ENCODE peak calls at places on chromosomes 13 and 19, in four cellular contexts. One of them, this sample, is unnamed. For H3K27me3, the result is how much of the 10 kb centered on the place peaks cover.

GRCh38 chr13:49240017-49240416 is 7.7 kb upstream of the CDADC1 start:
- DNase-seq in tibial nerve: no peak
- DNase-seq in prostate gland: no peak
- DNase-seq in fibroblast of lung: peak
- DNase-seq in this sample: peak

GRCh38 chr19:8697671-8698432 is 743 bp downstream of the ACTL9 start:
- DNase-seq in tibial nerve: no peak
- DNase-seq in fibroblast of lung: no peak
- DNase-seq in prostate gland: no peak
- DNase-seq in this sample: peak

GRCh38 chr19:13163609-13164364 is 13.6 kb downstream of the IER2 start:
- DNase-seq in prostate gland: peak
- DNase-seq in tibial nerve: peak
- DNase-seq in fibroblast of lung: peak
- DNase-seq in this sample: peak

GRCh38 chr19:45632468-45633196 is 6.6 kb downstream of the EML2 start:
- DNase-seq in fibroblast of lung: peak
- DNase-seq in tibial nerve: peak
- DNase-seq in prostate gland: peak
- DNase-seq in this sample: peak

GRCh38 chr19:57280913-57281425 is 684 bp downstream of the ZNF460 start:
- DNase-seq in fibroblast of lung: peak
- DNase-seq in prostate gland: no peak
- DNase-seq in tibial nerve: no peak
- DNase-seq in this sample: no peak

GRCh38 chr19:47057328-47057727 is 8.9 kb upstream of the TMEM160 start:
- DNase-seq in tibial nerve: no peak
- DNase-seq in prostate gland: no peak
- DNase-seq in fibroblast of lung: no peak
- DNase-seq in this sample: no peak

GRCh38 chr13:42615691-42616090 is 41.7 kb downstream of the TNFSF11 start:
- DNase-seq in fibroblast of lung: peak
- DNase-seq in prostate gland: no peak
- DNase-seq in tibial nerve: no peak
- DNase-seq in this sample: no peak

GRCh38 chr13:65940720-65941119 is 1289.4 kb downstream of the PCDH9 start:
- DNase-seq in prostate gland: no peak
- DNase-seq in tibial nerve: no peak
- DNase-seq in fibroblast of lung: no peak
- DNase-seq in this sample: no peak

DNA sequence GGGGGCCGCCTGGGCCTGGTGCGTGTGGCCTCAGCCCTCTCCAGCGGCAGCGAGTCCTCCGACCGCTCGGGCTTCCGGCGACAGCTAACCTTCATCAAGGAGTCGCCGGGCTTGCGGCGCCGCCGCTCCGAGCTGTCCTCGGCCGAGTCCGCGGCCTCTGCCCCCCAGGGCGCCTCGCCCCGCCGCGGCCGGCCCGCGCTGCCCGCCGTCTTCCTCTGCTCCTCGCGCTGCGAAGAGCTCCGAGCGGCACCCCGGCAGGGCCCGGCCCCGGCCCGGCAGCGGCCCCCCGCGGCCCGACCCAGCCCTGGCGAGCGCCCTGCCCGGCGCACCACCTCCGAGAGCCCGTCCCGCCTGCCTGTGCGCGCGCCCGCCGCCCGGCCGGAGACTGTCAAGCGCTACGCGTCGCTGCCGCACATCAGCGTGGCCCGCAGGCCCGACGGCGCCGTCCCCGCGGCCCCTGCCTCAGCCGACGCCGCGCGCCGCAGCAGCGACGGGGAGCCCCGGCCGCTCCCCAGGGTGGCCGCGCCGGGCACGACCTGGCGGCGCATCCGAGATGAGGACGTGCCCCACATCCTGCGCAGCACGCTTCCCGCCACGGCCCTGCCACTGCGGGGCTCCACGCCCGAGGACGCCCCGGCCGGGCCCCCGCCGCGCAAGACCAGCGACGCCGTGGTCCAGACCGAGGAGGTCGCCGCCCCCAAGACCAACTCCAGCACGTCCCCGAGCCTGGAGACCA is 9.6 kb downstream of the C19orf25 start:
- DNase-seq in fibroblast of lung: no peak
- DNase-seq in prostate gland: no peak
- DNase-seq in tibial nerve: no peak
- DNase-seq in this sample: peak
- H3K4me3 ChIP-seq in fibroblast of lung: no peak
- H3K4me3 ChIP-seq in prostate gland: peak
- H3K4me3 ChIP-seq in tibial nerve: peak
- H3K4me3 ChIP-seq in this sample: peak

GRCh38 chr13:111013196-111013595 is 98.3 kb upstream of the ANKRD10 start:
- DNase-seq in tibial nerve: no peak
- DNase-seq in fibroblast of lung: no peak
- DNase-seq in prostate gland: no peak
- DNase-seq in this sample: no peak
- H3K27me3 ChIP-seq in tibial nerve: under half
- H3K27me3 ChIP-seq in fibroblast of lung: under half
- H3K27me3 ChIP-seq in prostate gland: under half
- H3K27me3 ChIP-seq in this sample: under half

DNA sequence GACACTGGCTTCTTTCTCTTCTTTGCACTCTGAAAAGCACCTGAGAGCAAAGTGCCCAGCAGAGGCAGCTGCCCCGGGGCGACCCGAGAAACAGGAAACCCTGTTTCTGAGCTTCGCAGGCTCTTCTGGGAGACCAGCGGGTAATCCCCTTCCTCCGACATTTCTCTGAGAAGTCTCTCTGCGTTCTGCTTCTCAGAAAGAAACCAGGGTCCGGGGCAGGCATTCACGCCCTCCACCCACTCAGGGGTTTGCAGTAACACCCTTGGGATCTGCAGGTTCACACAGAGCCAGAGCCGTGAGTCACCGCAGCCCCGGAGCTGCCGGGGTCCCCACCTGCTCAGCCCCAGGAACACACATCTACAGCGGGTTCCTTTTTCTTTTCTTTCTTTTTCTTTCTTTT is 86.0 kb downstream of the GADD45B start:
- DNase-seq in prostate gland: no peak
- DNase-seq in fibroblast of lung: no peak
- DNase-seq in tibial nerve: no peak
- DNase-seq in this sample: peak
- H3K4me3 ChIP-seq in prostate gland: no peak
- H3K4me3 ChIP-seq in fibroblast of lung: no peak
- H3K4me3 ChIP-seq in tibial nerve: peak
- H3K4me3 ChIP-seq in this sample: no peak

GRCh38 chr19:35410487-35410886 is 37.6 kb upstream of the FFAR2 start:
- DNase-seq in prostate gland: no peak
- DNase-seq in fibroblast of lung: no peak
- DNase-seq in tibial nerve: no peak
- DNase-seq in this sample: no peak

GRCh38 chr19:35416331-35416730 is 31.7 kb upstream of the FFAR2 start:
- DNase-seq in prostate gland: no peak
- DNase-seq in fibroblast of lung: no peak
- DNase-seq in tibial nerve: no peak
- DNase-seq in this sample: no peak

GRCh38 chr19:35417278-35417677 is 30.8 kb upstream of the FFAR2 start:
- DNase-seq in fibroblast of lung: no peak
- DNase-seq in prostate gland: no peak
- DNase-seq in tibial nerve: no peak
- DNase-seq in this sample: no peak

GRCh38 chr19:35417713-35418534 is 30.1 kb upstream of the FFAR2 start:
- DNase-seq in fibroblast of lung: no peak
- DNase-seq in tibial nerve: no peak
- DNase-seq in prostate gland: no peak
- DNase-seq in this sample: no peak

GRCh38 chr19:35414442-35414841 is 33.6 kb upstream of the FFAR2 start:
- DNase-seq in fibroblast of lung: no peak
- DNase-seq in prostate gland: no peak
- DNase-seq in tibial nerve: no peak
- DNase-seq in this sample: no peak
- H3K27me3 ChIP-seq in fibroblast of lung: under half
- H3K27me3 ChIP-seq in prostate gland: under half
- H3K27me3 ChIP-seq in tibial nerve: under half
- H3K27me3 ChIP-seq in this sample: under half

DNA sequence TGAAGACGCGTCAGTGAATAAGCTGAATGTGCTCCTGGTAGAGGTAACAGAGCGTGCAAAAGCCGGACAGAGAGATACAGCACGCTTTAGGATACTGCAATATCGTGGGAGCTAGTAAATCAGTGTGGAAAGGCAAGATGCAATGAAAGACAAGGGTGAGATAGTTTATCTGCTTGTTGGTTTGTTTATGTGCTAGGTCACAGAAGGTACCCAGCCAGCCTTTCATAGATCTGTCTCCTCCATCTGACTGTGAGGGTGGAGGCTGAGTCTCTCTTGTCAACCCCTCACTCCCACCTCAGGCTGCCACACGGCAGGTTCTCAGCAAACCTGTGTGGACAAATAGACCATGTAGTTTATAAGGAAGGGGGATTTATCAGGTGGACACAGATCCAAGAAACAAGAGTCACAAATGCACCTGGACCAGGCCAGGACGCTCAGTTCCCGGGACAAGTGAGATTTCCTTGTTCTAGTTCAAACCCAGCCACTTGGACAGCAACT is 971 bp upstream of the GIPC1 start:
- DNase-seq in prostate gland: no peak
- DNase-seq in fibroblast of lung: no peak
- DNase-seq in tibial nerve: no peak
- DNase-seq in this sample: no peak
- H3K4me3 ChIP-seq in prostate gland: peak
- H3K4me3 ChIP-seq in fibroblast of lung: no peak
- H3K4me3 ChIP-seq in tibial nerve: peak
- H3K4me3 ChIP-seq in this sample: peak

DNA sequence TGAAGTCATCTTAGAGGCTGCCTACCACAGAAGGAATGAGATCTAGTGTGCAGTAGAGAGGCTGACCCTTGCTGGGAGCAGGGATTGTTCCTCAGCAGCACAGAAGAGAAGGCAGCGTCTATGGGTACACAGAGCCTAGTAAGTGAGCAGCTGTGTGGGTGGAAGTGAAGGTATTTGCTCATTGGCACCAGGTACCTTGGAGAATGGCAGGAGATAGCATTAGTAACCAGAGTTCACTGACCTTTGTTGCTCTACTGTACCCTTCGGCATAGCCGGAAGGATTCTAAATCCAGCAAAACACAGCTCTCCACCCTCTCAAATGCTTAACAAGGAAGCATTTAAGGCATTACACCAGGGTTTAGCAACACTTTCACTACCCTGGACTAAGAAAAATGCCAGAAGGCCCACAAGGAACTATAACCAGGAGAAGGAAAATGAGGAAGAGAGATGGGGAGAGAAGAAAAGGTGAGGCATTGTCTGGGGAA is 12.3 kb downstream of the SOX21 start:
- DNase-seq in tibial nerve: no peak
- DNase-seq in fibroblast of lung: no peak
- DNase-seq in prostate gland: no peak
- DNase-seq in this sample: no peak
- H3K27me3 ChIP-seq in tibial nerve: under half
- H3K27me3 ChIP-seq in fibroblast of lung: under half
- H3K27me3 ChIP-seq in prostate gland: under half
- H3K27me3 ChIP-seq in this sample: half or more

GRCh38 chr13:24216176-24216575 is 55.7 kb downstream of the SPATA13 start:
- DNase-seq in fibroblast of lung: peak
- DNase-seq in prostate gland: no peak
- DNase-seq in tibial nerve: no peak
- DNase-seq in this sample: no peak

GRCh38 chr13:24215007-24215633 is 54.6 kb downstream of the SPATA13 start:
- DNase-seq in fibroblast of lung: no peak
- DNase-seq in tibial nerve: no peak
- DNase-seq in prostate gland: no peak
- DNase-seq in this sample: no peak

GRCh38 chr13:24213932-24214331 is 53.4 kb downstream of the SPATA13 start:
- DNase-seq in tibial nerve: no peak
- DNase-seq in fibroblast of lung: no peak
- DNase-seq in prostate gland: no peak
- DNase-seq in this sample: no peak

GRCh38 chr13:24215732-24216131 is 55.2 kb downstream of the SPATA13 start:
- DNase-seq in tibial nerve: peak
- DNase-seq in fibroblast of lung: peak
- DNase-seq in prostate gland: peak
- DNase-seq in this sample: no peak

DNA sequence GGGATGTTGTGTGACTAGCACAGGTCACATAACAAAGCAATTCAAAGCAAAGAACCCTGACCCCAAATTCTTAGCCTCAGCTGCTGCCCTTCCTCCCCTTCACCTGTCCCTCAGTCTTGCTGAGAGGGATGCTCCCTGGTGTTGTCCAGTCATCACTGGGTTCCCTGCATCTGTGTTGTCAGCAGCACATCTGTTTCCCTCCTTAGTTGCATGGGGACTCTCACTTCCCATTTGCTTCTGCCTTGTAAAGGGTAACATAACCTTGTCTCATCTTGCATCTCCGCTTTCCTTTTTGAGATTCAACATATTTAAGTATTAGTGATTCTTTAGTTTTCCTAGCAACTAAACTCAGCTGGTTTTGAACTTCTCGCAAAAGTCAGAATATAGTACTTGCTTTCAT is 54.0 kb downstream of the SPATA13 start:
- DNase-seq in fibroblast of lung: no peak
- DNase-seq in tibial nerve: no peak
- DNase-seq in prostate gland: no peak
- DNase-seq in this sample: no peak
- H3K4me3 ChIP-seq in fibroblast of lung: no peak
- H3K4me3 ChIP-seq in tibial nerve: no peak
- H3K4me3 ChIP-seq in prostate gland: no peak
- H3K4me3 ChIP-seq in this sample: no peak